ENCODE peak calls at places on chromosome X, in eight cellular contexts. V, B, U, Z, P, I, T and H are unnamed samples.

GRCh38 chrX:68808686-68809357 is 20.0 kb upstream of the EFNB1 start:
- DNase-seq in Z (peak), U (no peak), B (peak), T (peak), I (no peak), V (peak), P (no peak), H (no peak)

GRCh38 chrX:123626962-123627361 is 105.9 kb downstream of the THOC2 start:
- DNase-seq in U (no peak), I (no peak), T (no peak), Z (no peak), P (no peak), B (no peak), V (peak), H (no peak)

GRCh38 chrX:68238568-68238967 is 194.7 kb downstream of the OPHN1 start:
- DNase-seq in U (no peak), Z (no peak), T (peak), P (no peak), V (peak), I (no peak), B (peak), H (no peak)

GRCh38 chrX:129678176-129678880 is 23.6 kb upstream of the APLN start:
- DNase-seq in Z (no peak), P (no peak), V (peak), I (peak), U (peak), T (peak), B (peak), H (peak)

GRCh38 chrX:21798677-21799219 is 40.7 kb upstream of the MBTPS2 start:
- DNase-seq in V (peak), T (no peak), U (peak), B (no peak), I (peak), Z (peak), P (no peak), H (no peak)

GRCh38 chrX:144801786-144802185 is 445.5 kb upstream of the SPANXN1 start:
- DNase-seq in U (no peak), Z (no peak), I (peak), P (no peak), V (no peak), B (no peak), T (no peak), H (no peak)

GRCh38 chrX:39891781-39892180 is 206.0 kb downstream of the BCOR start:
- DNase-seq in P (peak), U (no peak), B (no peak), I (no peak), T (no peak), V (no peak), Z (no peak), H (peak)

GRCh38 chrX:148417934-148418333 is 82.5 kb upstream of the AFF2 start:
- DNase-seq in T (no peak), P (no peak), B (no peak), V (peak), U (no peak), I (no peak), Z (no peak), H (no peak)

GRCh38 chrX:40947276-40947675 is 138.0 kb upstream of the USP9X start:
- DNase-seq in B (no peak), U (peak), I (no peak), V (peak), P (no peak), Z (no peak), T (no peak), H (no peak)

GRCh38 chrX:136261316-136261715 is 10.1 kb upstream of the MAP7D3 start:
- DNase-seq in V (peak), B (no peak), Z (no peak), P (no peak), I (no peak), T (no peak), U (no peak), H (no peak)

GRCh38 chrX:76148011-76148665 is 24.7 kb upstream of the PBDC1 start:
- DNase-seq in P (peak), T (no peak), Z (no peak), V (peak), U (peak), B (no peak), I (peak), H (peak)

GRCh38 chrX:109856974-109857373 is 123.9 kb upstream of the ACSL4 start:
- DNase-seq in I (no peak), P (no peak), B (peak), U (peak), T (peak), V (peak), Z (no peak), H (peak)

GRCh38 chrX:71577682-71578081 is 555 bp upstream of the GCNA start:
- DNase-seq in I (no peak), Z (no peak), U (peak), T (no peak), V (no peak), B (no peak), P (no peak), H (no peak)

GRCh38 chrX:131763674-131764073 is 219.8 kb downstream of the OR13H1 start:
- DNase-seq in U (no peak), V (peak), T (no peak), Z (no peak), B (no peak), P (peak), I (no peak), H (peak)
- H3K27ac ChIP-seq in U (no peak), V (no peak), T (no peak), Z (no peak), B (no peak), P (peak), I (no peak), H (peak)

DNA sequence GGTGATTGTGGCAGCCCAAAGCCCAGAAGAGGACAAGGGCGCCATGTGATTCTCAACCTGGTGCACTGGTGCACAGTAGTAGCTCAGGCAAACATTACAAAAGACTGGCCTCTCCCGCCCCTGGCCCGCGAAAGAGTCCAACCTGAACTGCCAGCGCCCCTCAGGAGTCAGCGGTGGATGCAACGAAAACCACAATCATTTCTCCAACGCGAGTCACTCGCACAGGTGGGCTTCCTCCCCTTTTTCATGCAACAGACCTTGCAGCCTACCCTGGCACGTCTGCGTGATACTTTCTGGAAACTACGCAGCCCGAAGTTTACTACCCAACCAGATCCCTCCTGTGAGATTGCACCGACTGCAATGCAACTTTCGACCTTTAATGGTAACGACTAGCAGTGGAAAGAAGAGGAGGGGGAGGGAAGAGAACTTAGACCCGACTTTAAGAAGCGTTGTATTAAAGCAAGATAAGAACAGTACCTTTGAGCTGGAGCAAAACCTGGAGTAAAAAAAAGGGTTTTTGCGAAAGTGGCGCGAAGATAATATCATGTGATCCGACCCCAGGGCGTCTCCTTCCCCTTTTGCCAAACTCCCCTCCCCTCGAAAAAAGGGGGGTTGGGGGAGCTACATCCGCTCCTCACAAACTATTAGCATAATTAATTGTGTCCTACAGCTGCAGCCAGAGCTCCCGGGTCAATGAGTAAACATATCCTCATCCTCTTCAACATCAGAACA is 63.3 kb upstream of the CCDC160 start:
- DNase-seq in T (peak), Z (no peak), B (peak), U (no peak), I (no peak), P (no peak), V (no peak), H (no peak)
- TF ChIP-seq EZH2 in T (no peak), Z (no peak), B (no peak), U (peak), I (no peak), P (no peak), V (no peak), H (no peak)

GRCh38 chrX:48179691-48180090 is 16.9 kb downstream of the SSX5 start:
- DNase-seq in B (no peak), I (no peak), Z (no peak), P (no peak), T (no peak), U (no peak), V (no peak), H (no peak)
- H3K4me2 ChIP-seq in B (no peak), I (no peak), Z (no peak), P (no peak), T (no peak), U (no peak), V (no peak), H (no peak)

GRCh38 chrX:78643106-78643505 is 16.0 kb downstream of the RTL3 start:
- DNase-seq in Z (no peak), P (no peak), B (no peak), T (no peak), V (no peak), U (no peak), I (no peak), H (no peak)
- H3K27ac ChIP-seq in Z (no peak), P (no peak), B (no peak), T (no peak), V (no peak), U (no peak), I (no peak), H (no peak)

DNA sequence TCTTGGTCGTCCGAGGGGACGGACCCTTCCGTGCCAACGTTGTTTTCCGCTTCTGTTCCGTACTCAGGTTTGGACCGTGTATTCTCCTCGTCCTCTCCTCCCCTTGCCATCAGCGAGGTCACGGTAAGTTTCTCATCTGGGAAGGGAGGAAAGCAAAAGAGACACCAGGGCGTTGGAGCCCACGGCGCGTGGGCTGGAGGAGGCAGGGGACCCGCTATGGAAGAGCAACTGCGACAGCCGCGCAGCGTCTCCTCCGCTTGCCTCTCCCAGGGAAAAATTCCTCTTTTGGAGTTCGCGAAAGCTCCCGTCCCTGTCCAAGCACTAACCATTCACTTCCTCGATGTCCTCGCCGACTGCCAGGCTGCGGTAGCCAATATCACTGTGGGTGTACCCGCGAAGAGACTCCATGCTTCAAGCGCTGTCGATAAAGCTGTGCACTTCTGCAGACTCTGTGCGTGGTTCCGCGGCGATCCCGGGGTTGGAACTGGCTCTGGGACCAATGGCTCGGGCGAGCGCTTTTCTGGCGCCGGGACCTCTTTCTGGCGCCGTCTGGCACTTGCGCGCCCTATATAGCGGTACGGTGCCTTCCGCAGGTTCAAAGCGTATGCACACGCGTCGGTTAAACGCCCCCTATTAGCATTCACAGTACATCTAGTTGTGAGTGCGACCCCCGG is at the start of gene ESX1:
- DNase-seq in B (peak), T (peak), V (peak), U (peak), Z (no peak), I (no peak), P (no peak), H (no peak)
- TF ChIP-seq EZH2 in B (peak), T (peak), V (peak), U (peak), Z (no peak), I (no peak), P (no peak), H (no peak)

GRCh38 chrX:2610246-2611170 is 80.6 kb upstream of the CD99 start:
- DNase-seq in P (no peak), T (no peak), B (no peak), I (peak), U (peak), V (peak), Z (no peak), H (no peak)
- H3K4me2 ChIP-seq in P (peak), T (peak), B (peak), I (peak), U (peak), V (peak), Z (peak), H (peak)

DNA sequence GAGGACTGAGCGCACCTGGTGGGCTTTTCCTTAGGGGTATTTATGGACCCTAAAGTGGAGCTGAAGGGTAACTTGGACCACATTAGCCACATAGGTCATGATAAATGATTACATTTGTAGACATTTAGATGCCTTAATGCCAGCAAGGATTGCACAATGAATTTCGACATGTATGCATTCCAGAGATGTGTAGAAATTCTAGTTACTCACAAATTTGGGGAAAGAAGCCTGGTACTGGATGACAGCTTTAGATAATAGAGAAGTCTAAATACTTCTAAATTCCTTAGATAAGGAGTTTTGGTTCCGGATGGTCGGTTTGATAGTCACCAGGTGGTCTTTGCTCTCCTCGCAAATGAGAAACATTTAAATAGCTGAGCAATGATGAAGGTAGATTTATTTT is 609.5 kb upstream of the PRKX start:
- DNase-seq in Z (no peak), T (no peak), B (no peak), U (no peak), P (no peak), I (peak), V (no peak), H (no peak)
- H3K27ac ChIP-seq in Z (no peak), T (no peak), B (no peak), U (no peak), P (no peak), I (no peak), V (no peak), H (no peak)

GRCh38 chrX:107505223-107505622 is 55.8 kb downstream of the FRMPD3 start:
- DNase-seq in Z (no peak), T (no peak), V (no peak), I (peak), U (no peak), P (no peak), B (no peak), H (no peak)

GRCh38 chrX:107508925-107509324 is 59.5 kb downstream of the FRMPD3 start:
- DNase-seq in U (no peak), Z (no peak), I (no peak), B (peak), P (no peak), T (no peak), V (no peak), H (no peak)

GRCh38 chrX:107507093-107507743 is 57.8 kb downstream of the FRMPD3 start:
- DNase-seq in Z (no peak), U (no peak), T (no peak), V (no peak), B (peak), I (no peak), P (no peak), H (no peak)

GRCh38 chrX:107506596-107507031 is 57.2 kb downstream of the FRMPD3 start:
- DNase-seq in Z (no peak), P (no peak), I (no peak), B (peak), T (no peak), U (no peak), V (no peak), H (no peak)

DNA sequence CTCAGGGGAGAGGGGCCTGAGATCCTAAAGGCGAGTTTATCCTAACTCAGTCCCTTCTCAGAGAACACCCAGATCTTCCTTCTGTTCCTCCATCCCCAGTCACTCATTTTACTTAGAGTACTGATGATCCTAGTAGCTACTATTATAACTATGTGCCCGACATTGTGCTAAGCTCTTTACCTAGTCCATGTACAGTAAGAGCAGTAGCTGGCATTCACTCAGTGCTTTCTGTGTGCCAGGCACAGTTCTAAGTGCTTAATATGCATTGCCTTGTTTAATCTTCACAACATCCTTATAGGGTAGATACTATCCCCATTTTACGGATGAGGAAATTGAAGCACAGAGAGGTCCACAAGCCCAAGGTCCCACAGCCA is 58.3 kb downstream of the FRMPD3 start:
- DNase-seq in Z (no peak), T (no peak), V (no peak), U (no peak), I (no peak), P (no peak), B (no peak), H (no peak)
- TF ChIP-seq EZH2 in Z (no peak), T (no peak), V (peak), U (no peak), I (no peak), P (no peak), B (peak), H (no peak)

GRCh38 chrX:49308604-49309269 is 5.3 kb downstream of the GAGE10 start:
- DNase-seq in Z (no peak), I (no peak), V (peak), T (no peak), P (no peak), U (peak), B (no peak), H (no peak)
- H3K4me2 ChIP-seq in Z (no peak), I (no peak), V (peak), T (no peak), P (peak), U (peak), B (peak), H (peak)

DNA sequence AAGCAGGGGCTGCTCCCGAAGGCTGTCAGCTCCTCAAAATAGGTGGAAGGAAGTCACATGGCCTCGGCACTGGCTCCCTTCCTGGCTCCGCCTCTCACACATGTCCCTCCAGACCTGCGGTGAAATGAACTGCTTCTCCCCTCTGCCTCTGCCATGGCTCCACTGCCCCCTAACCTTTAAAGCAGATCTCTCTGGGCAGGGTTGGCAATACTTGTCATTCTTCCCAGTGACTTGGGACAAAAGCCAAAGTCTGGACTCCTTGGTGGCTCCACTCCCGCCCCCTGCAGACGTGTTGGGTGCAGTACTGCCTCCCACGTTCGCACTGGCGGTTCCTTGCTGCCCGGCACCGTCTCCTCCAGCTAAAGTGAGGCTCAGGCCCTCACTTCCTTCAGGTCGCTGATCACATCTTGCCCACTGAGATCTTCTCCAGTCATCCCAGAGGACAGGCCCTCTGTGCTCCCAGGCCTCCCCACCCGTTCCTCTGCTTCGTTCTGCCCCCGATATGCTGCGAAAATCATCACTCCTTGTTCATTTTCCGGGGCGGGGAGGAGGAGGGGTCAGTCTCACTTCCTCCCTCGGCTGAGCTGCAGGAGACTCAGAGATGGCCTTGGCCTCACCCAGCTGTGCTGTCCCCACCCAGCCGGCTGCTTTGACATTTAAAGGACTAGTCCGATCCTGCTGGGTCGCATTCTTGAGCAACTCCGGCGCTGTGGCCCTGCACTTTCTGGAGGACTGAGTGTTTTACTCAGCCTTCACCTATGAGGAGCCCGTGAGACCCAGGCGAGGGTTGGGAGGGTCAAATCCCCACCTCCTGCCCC is 97.4 kb downstream of the PHKA2 start:
- DNase-seq in U (peak), I (peak), Z (peak), T (peak), V (peak), P (peak), B (peak), H (peak)
- H3K27ac ChIP-seq in U (no peak), I (no peak), Z (peak), T (no peak), V (peak), P (peak), B (no peak), H (peak)